ENCODE peak calls at places on chromosome 2, in eight cellular contexts. V, O, R, S, W, Z, X and U are unnamed samples.

GRCh38 chr2:187774551-187775071 is 220.4 kb upstream of the TFPI start:
- DNase-seq in V (peak), O (no peak), R (peak), S (no peak), W (no peak), Z (no peak), X (no peak), U (no peak)

GRCh38 chr2:62029910-62030309 is 124.4 kb downstream of the COMMD1 start:
- DNase-seq in V (no peak), O (no peak), R (no peak), S (no peak), W (no peak), Z (no peak), X (no peak), U (no peak)

GRCh38 chr2:233822101-233822771 is 32.1 kb downstream of the HJURP start:
- DNase-seq in V (no peak), O (no peak), R (no peak), S (no peak), W (peak), Z (no peak), X (no peak), U (peak)

GRCh38 chr2:118371500-118371899 is 283.2 kb downstream of the INSIG2 start:
- DNase-seq in V (no peak), O (peak), R (peak), S (peak), W (no peak), Z (no peak), X (peak), U (no peak)

GRCh38 chr2:133523406-133523805 is 44.9 kb downstream of the NCKAP5 start:
- DNase-seq in V (no peak), O (no peak), R (no peak), S (no peak), W (no peak), Z (no peak), X (no peak), U (no peak)

GRCh38 chr2:127664065-127664894 is 11.1 kb downstream of the LIMS2 start:
- DNase-seq in V (no peak), O (peak), R (no peak), S (no peak), W (no peak), Z (peak), X (no peak), U (no peak)

GRCh38 chr2:29920130-29920577 is 1.2 kb downstream of the ALK start:
- DNase-seq in V (no peak), O (peak), R (peak), S (no peak), W (peak), Z (no peak), X (no peak), U (peak)

GRCh38 chr2:209977386-209978239 is 24.8 kb upstream of the RPE start:
- DNase-seq in V (no peak), O (no peak), R (peak), S (peak), W (no peak), Z (no peak), X (no peak), U (no peak)

GRCh38 chr2:176338395-176338794 is 69.2 kb downstream of the MTX2 start:
- DNase-seq in V (no peak), O (peak), R (no peak), S (no peak), W (no peak), Z (no peak), X (no peak), U (no peak)

GRCh38 chr2:16327311-16327710 is 338.3 kb downstream of the CYRIA start:
- DNase-seq in V (no peak), O (no peak), R (no peak), S (no peak), W (no peak), Z (no peak), X (no peak), U (no peak)

GRCh38 chr2:231299267-231299666 is 96.2 kb upstream of the B3GNT7 start:
- DNase-seq in V (peak), O (no peak), R (no peak), S (no peak), W (no peak), Z (no peak), X (no peak), U (peak)

GRCh38 chr2:187299122-187299906 is 148.7 kb downstream of the CALCRL start:
- DNase-seq in V (no peak), O (no peak), R (peak), S (no peak), W (no peak), Z (no peak), X (peak), U (no peak)

GRCh38 chr2:211033765-211034164 is 477.4 kb downstream of the CPS1 start:
- DNase-seq in V (no peak), O (no peak), R (no peak), S (peak), W (no peak), Z (no peak), X (peak), U (no peak)
- TF ChIP-seq CTCF in V (peak), O (peak), R (peak), S (peak), W (peak), Z (no peak), X (peak), U (peak)

GRCh38 chr2:2877427-2877826 is 500.2 kb downstream of the EIPR1 start:
- DNase-seq in V (no peak), O (peak), R (no peak), S (no peak), W (no peak), Z (no peak), X (no peak), U (no peak)
- TF ChIP-seq CTCF in V (no peak), O (no peak), R (no peak), S (peak), W (no peak), Z (no peak), X (no peak), U (no peak)

GRCh38 chr2:72211777-72212515 is 64.3 kb upstream of the CYP26B1 start:
- DNase-seq in V (no peak), O (no peak), R (peak), S (no peak), W (no peak), Z (no peak), X (no peak), U (no peak)
- TF ChIP-seq CTCF in V (no peak), O (no peak), R (no peak), S (no peak), W (no peak), Z (no peak), X (no peak), U (no peak)

GRCh38 chr2:191441761-191442160 is 196.6 kb downstream of the MYO1B start:
- DNase-seq in V (no peak), O (no peak), R (no peak), S (no peak), W (no peak), Z (peak), X (no peak), U (no peak)
- TF ChIP-seq CTCF in V (no peak), O (no peak), R (no peak), S (no peak), W (no peak), Z (no peak), X (no peak), U (no peak)

GRCh38 chr2:13884271-13884976 is 748.1 kb upstream of the LRATD1 start:
- DNase-seq in V (no peak), O (no peak), R (no peak), S (no peak), W (no peak), Z (no peak), X (no peak), U (no peak)
- TF ChIP-seq CTCF in V (no peak), O (no peak), R (no peak), S (no peak), W (no peak), Z (no peak), X (no peak), U (no peak)